ENCODE peak calls at places on chromosomes 1 and 21, in nine cellular contexts. S is brain microvascular endothelial cell; J is neuronal stem cell; D is nucleus accumbens; L is AG08395; G is right lobe of liver; E is HuH-7; X is stimulated activated CD8-positive, alpha-beta memory T cell treated with anti-CD3 and anti-CD28 coated beads, Interleukin-15, amount 100 ng/mL, for 4 hours; V is activated naive CD4-positive, alpha-beta T cell treated with Interleukin-2 at 50 U/mL for 16 hours. Z is an unnamed sample.

GRCh38 chr1:145972580-145972979 is 8.1 kb downstream of the POLR3GL start:
- DNase-seq in L (no peak), D (no peak), G (peak), V (no peak), J (no peak), E (no peak), S (no peak), X (no peak), Z (no peak)

GRCh38 chr1:164587617-164588367 is 28.8 kb downstream of the PBX1 start:
- DNase-seq in J (no peak), E (no peak), S (no peak), D (no peak), V (no peak), L (no peak), G (no peak), X (no peak), Z (no peak)

GRCh38 chr1:8712413-8713229 is 104.8 kb downstream of the RERE start:
- DNase-seq in V (no peak), J (no peak), E (peak), G (no peak), X (no peak), S (peak), L (peak), D (no peak), Z (peak)

GRCh38 chr1:210248341-210248740 is 15.7 kb downstream of the SERTAD4 start:
- DNase-seq in S (no peak), X (no peak), L (no peak), J (no peak), E (no peak), V (no peak), D (no peak), G (no peak), Z (no peak)

GRCh38 chr1:24149854-24150227 is 6.9 kb upstream of the IL22RA1 start:
- DNase-seq in J (no peak), D (no peak), E (no peak), G (no peak), V (peak), X (peak), L (peak), S (peak), Z (peak)

GRCh38 chr1:246497331-246497915 is 9.7 kb downstream of the SMYD3 start:
- DNase-seq in L (peak), S (peak), X (no peak), D (no peak), V (no peak), E (peak), J (peak), G (no peak), Z (peak)

GRCh38 chr1:91054780-91055481 is 33.1 kb upstream of the ZNF644 start:
- DNase-seq in E (no peak), L (no peak), V (no peak), X (no peak), J (no peak), S (no peak), G (no peak), D (no peak), Z (no peak)

GRCh38 chr1:180580237-180580636 is 21.5 kb downstream of the OVAAL start:
- DNase-seq in S (peak), L (peak), E (no peak), G (peak), J (no peak), V (no peak), X (no peak), D (no peak), Z (no peak)

GRCh38 chr1:236099622-236100021 is 34.7 kb upstream of the NID1 start:
- DNase-seq in D (no peak), J (no peak), V (no peak), X (no peak), L (no peak), E (no peak), S (no peak), G (no peak), Z (no peak)

GRCh38 chr1:70528591-70529333 is 117.7 kb downstream of the CTH start:
- DNase-seq in G (no peak), X (no peak), S (peak), L (peak), V (no peak), J (peak), D (no peak), E (peak), Z (peak)

GRCh38 chr1:19338323-19338762 is 26.2 kb downstream of the SLC66A1 start:
- DNase-seq in G (peak), S (no peak), X (no peak), E (peak), V (no peak), L (no peak), J (peak), D (no peak), Z (no peak)

GRCh38 chr1:244316407-244316806 is 135.3 kb downstream of the ADSS2 start:
- DNase-seq in L (peak), J (no peak), V (no peak), S (no peak), X (no peak), G (no peak), D (no peak), E (no peak), Z (no peak)

GRCh38 chr1:207863893-207864535 is 46.9 kb downstream of the CD34 start:
- DNase-seq in D (no peak), G (no peak), E (no peak), V (peak), J (no peak), S (no peak), L (no peak), X (no peak), Z (no peak)

GRCh38 chr21:45127937-45128336 is 53.6 kb downstream of the ADARB1 start:
- DNase-seq in S (no peak), J (no peak), E (no peak), G (no peak), V (no peak), D (no peak), X (no peak), L (no peak), Z (no peak)

Z was measured in myocyte.